ENCODE peak calls at places on chromosomes 5 and 9, in six cellular contexts. One of them, this sample, is unnamed.

GRCh38 chr9:137740311-137740710 is 121.5 kb downstream of the EHMT1 start:
- DNase-seq in HepG2: no peak
- DNase-seq in NT2/D1: no peak
- DNase-seq in K562: no peak
- DNase-seq in SK-N-SH: peak; percentile 90
- DNase-seq in HCT116: no peak
- DNase-seq in this sample: no peak

GRCh38 chr5:138275379-138275782 is 960 bp upstream of the GFRA3 start:
- DNase-seq in HepG2: peak; percentile 7
- DNase-seq in NT2/D1: no peak
- DNase-seq in K562: peak; percentile 30
- DNase-seq in SK-N-SH: peak; percentile 89
- DNase-seq in HCT116: no peak
- DNase-seq in this sample: no peak

GRCh38 chr5:117645400-117645799 is 1070.8 kb upstream of the SEMA6A start:
- DNase-seq in HepG2: no peak
- DNase-seq in NT2/D1: no peak
- DNase-seq in K562: no peak
- DNase-seq in SK-N-SH: no peak
- DNase-seq in HCT116: no peak
- DNase-seq in this sample: no peak

GRCh38 chr9:89564257-89564878 is 40.4 kb upstream of the GADD45G start:
- DNase-seq in HepG2: peak; percentile 50
- DNase-seq in NT2/D1: peak; percentile 47
- DNase-seq in K562: peak; percentile 21
- DNase-seq in SK-N-SH: peak; percentile 48
- DNase-seq in HCT116: peak; percentile 82
- DNase-seq in this sample: peak; percentile 68

GRCh38 chr5:179113945-179114641 is 53.9 kb downstream of the ZNF354C start:
- DNase-seq in HepG2: no peak
- DNase-seq in NT2/D1: no peak
- DNase-seq in K562: no peak
- DNase-seq in SK-N-SH: no peak
- DNase-seq in HCT116: no peak
- DNase-seq in this sample: no peak

GRCh38 chr9:124852829-124853531 is at the start of gene WDR38:
- DNase-seq in HepG2: peak; percentile 77
- DNase-seq in NT2/D1: no peak
- DNase-seq in K562: peak; percentile 83
- DNase-seq in SK-N-SH: peak; percentile 96
- DNase-seq in HCT116: peak; percentile 78
- DNase-seq in this sample: peak; percentile 92

GRCh38 chr9:116165912-116166311 is 12.3 kb downstream of the PAPPA start:
- DNase-seq in HepG2: no peak
- DNase-seq in NT2/D1: no peak
- DNase-seq in K562: no peak
- DNase-seq in SK-N-SH: no peak
- DNase-seq in HCT116: no peak
- DNase-seq in this sample: no peak

GRCh38 chr5:134574521-134574920 is 49.1 kb downstream of the JADE2 start:
- DNase-seq in HepG2: no peak
- DNase-seq in NT2/D1: no peak
- DNase-seq in K562: no peak
- DNase-seq in SK-N-SH: no peak
- DNase-seq in HCT116: no peak
- DNase-seq in this sample: no peak

GRCh38 chr5:58060971-58061370 is 398.9 kb downstream of the PLK2 start:
- DNase-seq in HepG2: no peak
- DNase-seq in NT2/D1: no peak
- DNase-seq in K562: no peak
- DNase-seq in SK-N-SH: no peak
- DNase-seq in HCT116: no peak
- DNase-seq in this sample: no peak

GRCh38 chr9:69937358-69937757 is 106.3 kb upstream of the MAMDC2 start:
- DNase-seq in HepG2: no peak
- DNase-seq in NT2/D1: no peak
- DNase-seq in K562: peak; percentile 4
- DNase-seq in SK-N-SH: no peak
- DNase-seq in HCT116: no peak
- DNase-seq in this sample: no peak

GRCh38 chr5:62969409-62970120 is 390.9 kb downstream of the LRRC70 start:
- DNase-seq in HepG2: no peak
- DNase-seq in NT2/D1: no peak
- DNase-seq in K562: no peak
- DNase-seq in SK-N-SH: no peak
- DNase-seq in HCT116: no peak
- DNase-seq in this sample: no peak

GRCh38 chr5:171785517-171785916 is at the start of gene SMIM23:
- DNase-seq in HepG2: no peak
- DNase-seq in NT2/D1: no peak
- DNase-seq in K562: no peak
- DNase-seq in SK-N-SH: no peak
- DNase-seq in HCT116: no peak
- DNase-seq in this sample: no peak

GRCh38 chr9:126763130-126763764 is 41.6 kb upstream of the ZBTB43 start:
- DNase-seq in HepG2: no peak
- DNase-seq in NT2/D1: no peak
- DNase-seq in K562: peak; percentile 47
- DNase-seq in SK-N-SH: peak; percentile 42
- DNase-seq in HCT116: peak; percentile 65
- DNase-seq in this sample: no peak

GRCh38 chr5:52693279-52693678 is 94.4 kb upstream of the ITGA1 start:
- DNase-seq in HepG2: peak; percentile 30
- DNase-seq in NT2/D1: no peak
- DNase-seq in K562: peak; percentile 10
- DNase-seq in SK-N-SH: peak; percentile 12
- DNase-seq in HCT116: no peak
- DNase-seq in this sample: no peak

GRCh38 chr9:27365977-27366376 is 69.0 kb upstream of the EQTN start:
- DNase-seq in HepG2: no peak
- DNase-seq in NT2/D1: no peak
- DNase-seq in K562: no peak
- DNase-seq in SK-N-SH: no peak
- DNase-seq in HCT116: no peak
- DNase-seq in this sample: no peak

GRCh38 chr5:132871459-132871858 is 2.0 kb upstream of the LEAP2 start:
- DNase-seq in HepG2: no peak
- DNase-seq in NT2/D1: no peak
- DNase-seq in K562: peak; percentile 32
- DNase-seq in SK-N-SH: no peak
- DNase-seq in HCT116: no peak
- DNase-seq in this sample: no peak

GRCh38 chr5:177429248-177430045 is 3.0 kb downstream of the GRK6 start:
- DNase-seq in HepG2: no peak
- DNase-seq in NT2/D1: no peak
- DNase-seq in K562: peak; percentile 72
- DNase-seq in SK-N-SH: no peak
- DNase-seq in HCT116: no peak
- DNase-seq in this sample: no peak

GRCh38 chr5:114308508-114308907 is 53.4 kb upstream of the KCNN2 start:
- DNase-seq in HepG2: no peak
- DNase-seq in NT2/D1: no peak
- DNase-seq in K562: no peak
- DNase-seq in SK-N-SH: no peak
- DNase-seq in HCT116: no peak
- DNase-seq in this sample: no peak

GRCh38 chr5:114305402-114306207 is 56.3 kb upstream of the KCNN2 start:
- DNase-seq in HepG2: peak; percentile 1
- DNase-seq in NT2/D1: no peak
- DNase-seq in K562: no peak
- DNase-seq in SK-N-SH: no peak
- DNase-seq in HCT116: no peak
- DNase-seq in this sample: no peak

GRCh38 chr5:114311943-114312342 is 49.9 kb upstream of the KCNN2 start:
- DNase-seq in HepG2: no peak
- DNase-seq in NT2/D1: peak; percentile 50
- DNase-seq in K562: no peak
- DNase-seq in SK-N-SH: no peak
- DNase-seq in HCT116: no peak
- DNase-seq in this sample: peak; percentile 23

GRCh38 chr5:114310666-114311065 is 51.2 kb upstream of the KCNN2 start:
- DNase-seq in HepG2: no peak
- DNase-seq in NT2/D1: no peak
- DNase-seq in K562: no peak
- DNase-seq in SK-N-SH: no peak
- DNase-seq in HCT116: no peak
- DNase-seq in this sample: no peak

DNA sequence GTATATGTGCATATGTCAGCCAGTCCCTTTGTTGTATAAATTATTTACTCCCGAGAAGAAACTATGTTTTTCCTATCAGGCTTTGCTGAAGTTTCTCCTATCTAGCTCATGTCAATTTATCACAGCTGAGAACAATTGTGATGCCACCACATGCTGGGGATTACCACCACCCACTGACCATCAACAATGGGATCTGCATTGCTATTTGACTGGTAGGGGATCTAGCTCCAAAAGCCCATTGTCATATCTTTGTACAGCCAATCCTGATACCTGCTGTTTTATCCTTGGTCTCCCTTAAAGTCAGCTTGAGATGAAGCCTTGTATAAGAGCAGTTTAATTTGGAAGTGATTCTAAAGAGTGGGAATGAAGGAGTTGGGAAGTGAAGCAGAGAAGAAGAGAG is 53.9 kb upstream of the KCNN2 start:
- DNase-seq in HepG2: no peak
- DNase-seq in NT2/D1: peak; percentile 35
- DNase-seq in K562: no peak
- DNase-seq in SK-N-SH: no peak
- DNase-seq in HCT116: no peak
- DNase-seq in this sample: peak; percentile 34
- TF ChIP-seq YY1 in HepG2: no peak
- TF ChIP-seq YY1 in NT2/D1: no peak
- TF ChIP-seq YY1 in K562: no peak
- TF ChIP-seq YY1 in SK-N-SH: no peak
- TF ChIP-seq YY1 in HCT116: no peak
- TF ChIP-seq YY1 in this sample: peak; percentile 22

DNA sequence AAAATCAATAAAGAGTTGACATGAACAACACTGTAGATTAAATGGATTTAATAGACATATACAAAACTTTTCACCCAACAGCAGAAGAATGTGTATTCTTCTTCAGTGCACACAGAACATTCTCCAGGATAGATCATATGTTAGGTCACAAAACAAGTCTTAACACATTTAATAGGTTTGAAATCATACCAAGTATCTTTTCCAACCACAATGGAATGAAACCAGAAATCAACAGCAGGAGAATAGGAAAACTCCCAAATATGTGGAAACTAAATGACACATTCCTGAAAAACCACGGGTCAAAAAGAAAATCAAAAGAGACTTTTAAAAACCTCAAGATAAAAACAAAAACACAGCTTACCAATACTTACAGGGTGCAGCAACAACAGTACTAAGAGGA is 790.1 kb upstream of the ZNF608 start:
- DNase-seq in HepG2: no peak
- DNase-seq in NT2/D1: no peak
- DNase-seq in K562: no peak
- DNase-seq in SK-N-SH: no peak
- DNase-seq in HCT116: no peak
- DNase-seq in this sample: no peak
- TF ChIP-seq YY1 in HepG2: no peak
- TF ChIP-seq YY1 in NT2/D1: no peak
- TF ChIP-seq YY1 in K562: no peak
- TF ChIP-seq YY1 in SK-N-SH: no peak
- TF ChIP-seq YY1 in HCT116: no peak
- TF ChIP-seq YY1 in this sample: no peak

DNA sequence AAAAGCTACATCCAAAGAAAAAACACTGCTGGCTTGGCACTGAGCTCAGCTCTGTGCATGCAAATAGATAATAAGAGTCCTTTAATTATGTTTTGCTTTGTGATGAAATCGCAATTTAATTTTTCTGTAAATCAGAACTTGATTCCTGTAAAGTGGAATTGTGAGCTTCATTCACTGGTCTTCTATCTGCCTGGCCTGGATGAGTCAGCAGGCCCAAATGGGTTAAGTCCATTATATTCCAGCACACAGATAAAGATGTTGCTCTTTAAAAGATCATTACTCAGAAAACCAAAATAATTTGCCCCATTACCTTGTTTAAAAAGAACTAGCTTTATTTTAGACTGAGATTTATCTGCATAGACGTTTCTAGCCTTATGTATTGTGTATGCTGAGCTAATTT is 90.4 kb downstream of the CARTPT start:
- DNase-seq in HepG2: no peak
- DNase-seq in NT2/D1: no peak
- DNase-seq in K562: no peak
- DNase-seq in SK-N-SH: peak; percentile 27
- DNase-seq in HCT116: no peak
- DNase-seq in this sample: no peak
- TF ChIP-seq YY1 in HepG2: no peak
- TF ChIP-seq YY1 in NT2/D1: no peak
- TF ChIP-seq YY1 in K562: no peak
- TF ChIP-seq YY1 in SK-N-SH: no peak
- TF ChIP-seq YY1 in HCT116: no peak
- TF ChIP-seq YY1 in this sample: no peak

DNA sequence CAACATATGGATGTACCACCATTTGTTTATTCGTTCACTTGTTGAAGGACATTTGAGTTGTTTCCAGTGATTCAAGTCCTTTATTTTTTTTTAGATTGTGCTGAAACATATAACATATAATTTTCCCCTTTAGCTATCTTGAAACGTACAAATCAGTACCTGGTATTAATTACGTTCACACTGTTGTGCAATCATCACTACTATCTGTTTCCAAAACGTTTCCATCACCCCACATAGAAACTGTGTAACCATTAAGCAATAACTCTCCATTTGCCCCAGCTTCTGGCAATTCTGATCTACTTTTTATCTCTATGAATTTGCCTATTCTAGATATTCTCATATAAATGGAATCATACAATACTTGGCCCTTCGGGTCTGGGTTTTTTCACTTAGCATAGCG is 116.0 kb downstream of the FGF1 start:
- DNase-seq in HepG2: no peak
- DNase-seq in NT2/D1: no peak
- DNase-seq in K562: no peak
- DNase-seq in SK-N-SH: no peak
- DNase-seq in HCT116: no peak
- DNase-seq in this sample: no peak
- TF ChIP-seq YY1 in HepG2: no peak
- TF ChIP-seq YY1 in NT2/D1: no peak
- TF ChIP-seq YY1 in K562: no peak
- TF ChIP-seq YY1 in SK-N-SH: no peak
- TF ChIP-seq YY1 in HCT116: no peak
- TF ChIP-seq YY1 in this sample: no peak

GRCh38 chr5:137221914-137222313 is 277.2 kb downstream of the SPOCK1 start:
- DNase-seq in HepG2: no peak
- DNase-seq in NT2/D1: no peak
- DNase-seq in K562: no peak
- DNase-seq in SK-N-SH: peak; percentile 15
- DNase-seq in HCT116: no peak
- DNase-seq in this sample: no peak
- TF ChIP-seq YY1 in HepG2: no peak
- TF ChIP-seq YY1 in NT2/D1: no peak
- TF ChIP-seq YY1 in K562: no peak
- TF ChIP-seq YY1 in SK-N-SH: no peak
- TF ChIP-seq YY1 in HCT116: no peak
- TF ChIP-seq YY1 in this sample: no peak

This sample was measured in H1.